ENCODE peak calls at places on chromosomes 7 and 10, in nine cellular contexts. Z is PC-3; J is iPS DF 6.9; C is heart left ventricle; T is naive thymus-derived CD4-positive, alpha-beta T cell; F is neural progenitor cell; M is lower lobe of right lung; D is H1; N is CD8-positive, alpha-beta memory T cell. E is an unnamed sample.

GRCh38 chr7:36005286-36005685 is 147.8 kb upstream of the EEPD1 start:
- DNase-seq in Z (no peak), J (no peak), C (no peak), T (no peak), F (no peak), M (no peak), D (no peak), N (no peak), E (no peak)

GRCh38 chr10:125641398-125641797 is 41.6 kb downstream of the TEX36 start:
- DNase-seq in Z (peak; percentile 10), J (no peak), C (no peak), T (no peak), F (no peak), M (no peak), D (no peak), N (no peak), E (no peak)

GRCh38 chr7:116546054-116546453 is 21.2 kb downstream of the CAV1 start:
- DNase-seq in Z (no peak), J (no peak), C (no peak), T (no peak), F (no peak), M (no peak), D (no peak), N (no peak), E (no peak)

GRCh38 chr7:115561341-115562110 is 469.0 kb downstream of the TFEC start:
- DNase-seq in Z (peak; percentile 47), J (no peak), C (no peak), T (no peak), F (no peak), M (no peak), D (no peak), N (no peak), E (no peak)

GRCh38 chr10:124009616-124010015 is 83.8 kb downstream of the CHST15 start:
- DNase-seq in Z (no peak), J (no peak), C (no peak), T (no peak), F (no peak), M (no peak), D (no peak), N (no peak), E (no peak)

GRCh38 chr7:45035909-45036308 is 35.9 kb downstream of the CCM2 start:
- DNase-seq in Z (no peak), J (no peak), C (no peak), T (peak; percentile 19), F (no peak), M (no peak), D (no peak), N (no peak), E (no peak)

GRCh38 chr7:82729172-82730030 is 285.8 kb upstream of the CACNA2D1 start:
- DNase-seq in Z (peak; percentile 76), J (no peak), C (no peak), T (peak; percentile 4), F (peak; percentile 49), M (no peak), D (no peak), N (no peak), E (no peak)

GRCh38 chr7:40232242-40232929 is 97.6 kb downstream of the SUGCT start:
- DNase-seq in Z (peak; percentile 77), J (peak; percentile 9), C (no peak), T (peak; percentile 3), F (peak; percentile 56), M (no peak), D (no peak), N (no peak), E (peak; percentile 53)

GRCh38 chr10:132184816-132185593 is 1.7 kb upstream of the DPYSL4 start:
- DNase-seq in Z (no peak), J (no peak), C (no peak), T (no peak), F (no peak), M (no peak), D (no peak), N (no peak), E (no peak)

GRCh38 chr10:89685932-89686331 is 15.5 kb upstream of the KIF20B start:
- DNase-seq in Z (no peak), J (no peak), C (no peak), T (no peak), F (no peak), M (no peak), D (no peak), N (no peak), E (no peak)

GRCh38 chr10:70289739-70290138 is 5.9 kb upstream of the NPFFR1 start:
- DNase-seq in Z (no peak), J (no peak), C (no peak), T (no peak), F (no peak), M (no peak), D (no peak), N (no peak), E (no peak)

GRCh38 chr7:151425670-151426075 is 14.3 kb downstream of the CRYGN start:
- DNase-seq in Z (peak; percentile 57), J (no peak), C (no peak), T (no peak), F (peak; percentile 56), M (no peak), D (no peak), N (no peak), E (no peak)

GRCh38 chr7:66557214-66558200 is 71.2 kb upstream of the KCTD7 start:
- DNase-seq in Z (peak; percentile 43), J (peak; percentile 25), C (peak; percentile 69), T (peak; percentile 61), F (peak; percentile 78), M (peak; percentile 82), D (peak; percentile 27), N (peak; percentile 71), E (peak; percentile 69)

GRCh38 chr10:102312683-102313082 is 67.4 kb downstream of the GBF1 start:
- DNase-seq in Z (peak; percentile 26), J (no peak), C (no peak), T (no peak), F (no peak), M (no peak), D (no peak), N (no peak), E (no peak)

GRCh38 chr10:33325929-33326328 is 8.5 kb downstream of the NRP1 start:
- DNase-seq in Z (peak; percentile 94), J (no peak), C (no peak), T (no peak), F (no peak), M (no peak), D (no peak), N (no peak), E (no peak)

DNA sequence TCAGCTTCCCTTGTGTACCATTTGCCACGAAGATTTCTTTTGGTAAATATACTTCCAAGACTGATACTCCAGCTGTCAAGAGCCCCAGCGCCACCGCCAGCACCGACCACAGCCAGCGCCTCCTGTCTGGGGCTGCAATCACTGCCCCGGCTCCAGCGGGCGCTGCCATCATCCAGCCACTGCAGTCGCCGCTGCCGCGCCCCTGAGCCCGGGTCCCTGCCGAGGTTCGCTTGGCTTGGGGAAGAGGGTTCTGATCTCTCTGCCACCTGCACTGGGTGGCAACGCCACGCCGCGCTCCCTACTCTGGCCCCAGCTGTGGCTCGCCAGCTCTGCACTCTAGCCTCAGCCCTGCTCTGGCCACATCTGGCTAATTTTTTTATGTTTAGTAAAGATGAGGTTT is 57.7 kb upstream of the ZNF138 start:
- DNase-seq in Z (no peak), J (no peak), C (no peak), T (no peak), F (no peak), M (no peak), D (no peak), N (no peak), E (no peak)
- H3K9me3 ChIP-seq in Z (no peaks in the 10 kb centered on the region), J (no peaks in the 10 kb centered on the region), C (no peaks in the 10 kb centered on the region), T (no peaks in the 10 kb centered on the region), F (no peaks in the 10 kb centered on the region), M (peaks cover 4% of the 10 kb centered on the region), D (peaks cover 65% of the 10 kb centered on the region), N (no peaks in the 10 kb centered on the region), E (peaks cover under 1% of the 10 kb centered on the region)

DNA sequence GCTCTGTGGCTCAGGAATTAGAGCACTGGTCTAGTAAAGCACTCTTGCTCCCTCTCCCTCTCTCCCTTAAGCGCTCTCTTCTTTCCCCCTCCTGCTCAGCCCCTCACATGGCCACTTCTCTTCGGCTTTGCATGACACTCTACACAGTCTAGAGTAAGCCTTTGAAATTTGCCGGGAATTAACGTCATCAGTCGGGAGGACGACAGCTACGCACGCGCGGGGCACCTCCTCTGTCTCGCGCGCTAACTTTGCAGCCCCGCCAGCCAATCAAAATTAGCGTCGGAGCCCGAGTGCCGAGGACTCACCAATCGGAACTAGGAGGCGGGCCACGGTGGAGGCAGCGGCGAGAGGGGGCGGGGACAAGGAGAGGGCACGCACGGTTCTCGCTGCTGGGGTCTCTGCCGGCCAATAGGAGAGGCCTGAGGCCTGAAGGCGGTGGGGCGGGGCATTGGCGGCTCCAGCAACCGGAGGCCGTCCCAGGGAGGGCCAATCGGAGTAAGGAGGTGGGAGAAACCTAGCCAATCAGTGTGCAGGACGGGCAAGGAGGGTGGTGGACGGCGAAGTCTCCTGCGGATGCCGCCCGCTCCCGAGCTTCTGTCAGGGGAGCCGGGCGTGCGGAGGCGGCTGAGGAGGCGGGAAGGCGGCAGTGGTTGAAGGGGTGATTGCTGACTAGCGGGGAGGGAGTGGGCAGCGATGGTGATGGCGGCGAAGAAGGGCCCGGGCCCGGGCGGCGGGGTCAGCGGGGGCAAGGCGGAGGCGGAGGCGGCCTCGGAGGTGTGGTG is at the start of gene AGFG2:
- DNase-seq in Z (peak; percentile 99), J (peak; percentile 95), C (peak; percentile 100), T (peak; percentile 100), F (peak; percentile 100), M (peak; percentile 100), D (peak; percentile 99), N (peak; percentile 100), E (peak; percentile 100)
- H3K27ac ChIP-seq in Z (peak within 1 kb of the TSS; percentile 2), J (no peak within 1 kb of the TSS), C (peak within 1 kb of the TSS; percentile 71), T (peak within 1 kb of the TSS; percentile 64), F (no peak within 1 kb of the TSS), M (peak within 1 kb of the TSS; percentile 77), D (no peak within 1 kb of the TSS), N (peak within 1 kb of the TSS; percentile 64), E (peak within 1 kb of the TSS; percentile 74)

GRCh38 chr7:2607122-2607912 is 24.5 kb upstream of the TTYH3 start:
- DNase-seq in Z (no peak), J (no peak), C (peak; percentile 91), T (no peak), F (no peak), M (no peak), D (no peak), N (no peak), E (no peak)

GRCh38 chr7:2607913-2608899 is 23.6 kb upstream of the TTYH3 start:
- DNase-seq in Z (no peak), J (no peak), C (no peak), T (no peak), F (no peak), M (no peak), D (no peak), N (no peak), E (no peak)

GRCh38 chr7:2610898-2611297 is 20.9 kb upstream of the TTYH3 start:
- DNase-seq in Z (no peak), J (no peak), C (no peak), T (no peak), F (no peak), M (no peak), D (no peak), N (no peak), E (no peak)

GRCh38 chr7:2610466-2610865 is 21.3 kb upstream of the TTYH3 start:
- DNase-seq in Z (no peak), J (no peak), C (no peak), T (no peak), F (no peak), M (no peak), D (no peak), N (no peak), E (no peak)

GRCh38 chr7:2609001-2609411 is 22.8 kb upstream of the TTYH3 start:
- DNase-seq in Z (peak; percentile 22), J (no peak), C (no peak), T (peak; percentile 19), F (peak; percentile 68), M (no peak), D (no peak), N (no peak), E (no peak)
- H3K4me3 ChIP-seq in Z (no peak overlapping the region), J (no peak overlapping the region), C (no peak overlapping the region), T (no peak overlapping the region), F (no peak overlapping the region), M (no peak overlapping the region), D (no peak overlapping the region), N (no peak overlapping the region), E (peak overlapping the region; percentile 31)

GRCh38 chr7:64266341-64266919 is 38.2 kb downstream of the ZNF679 start:
- DNase-seq in Z (no peak), J (no peak), C (no peak), T (no peak), F (no peak), M (no peak), D (no peak), N (no peak), E (no peak)
- H3K9me3 ChIP-seq in Z (peaks cover 11% of the 10 kb centered on the region), J (no peaks in the 10 kb centered on the region), C (peaks cover 7% of the 10 kb centered on the region), T (no peaks in the 10 kb centered on the region), F (peaks cover 67% of the 10 kb centered on the region), M (peaks cover 40% of the 10 kb centered on the region), D (peaks cover 52% of the 10 kb centered on the region), N (peaks cover 17% of the 10 kb centered on the region), E (peaks cover 61% of the 10 kb centered on the region)

E was measured in CD4-positive, CD25-positive, alpha-beta regulatory T cell.